ENCODE peak calls at places on chromosomes 4 and X, in six cellular contexts. One of them, this sample, is unnamed.

GRCh38 chr4:21097026-21097425 is 396.8 kb downstream of the PACRGL start:
- DNase-seq in lower lobe of right lung: no peak
- DNase-seq in GM23338: no peak
- DNase-seq in progenitor cell of endocrine pancreas: no peak
- DNase-seq in endothelial cell: no peak
- DNase-seq in Caco-2: no peak
- DNase-seq in this sample: no peak

GRCh38 chrX:42129541-42129940 is 206.2 kb upstream of the CASK start:
- DNase-seq in lower lobe of right lung: no peak
- DNase-seq in endothelial cell: no peak
- DNase-seq in progenitor cell of endocrine pancreas: no peak
- DNase-seq in GM23338: no peak
- DNase-seq in Caco-2: no peak
- DNase-seq in this sample: no peak

GRCh38 chrX:46140272-46140671 is 404.9 kb downstream of the ZNF674 start:
- DNase-seq in Caco-2: no peak
- DNase-seq in progenitor cell of endocrine pancreas: no peak
- DNase-seq in GM23338: no peak
- DNase-seq in lower lobe of right lung: no peak
- DNase-seq in endothelial cell: no peak
- DNase-seq in this sample: no peak

GRCh38 chr4:139808381-139809206 is 143.0 kb downstream of the MGST2 start:
- DNase-seq in Caco-2: peak
- DNase-seq in GM23338: no peak
- DNase-seq in endothelial cell: no peak
- DNase-seq in progenitor cell of endocrine pancreas: no peak
- DNase-seq in lower lobe of right lung: no peak
- DNase-seq in this sample: peak

GRCh38 chrX:10197597-10198210 is 40.9 kb downstream of the CLCN4 start:
- DNase-seq in Caco-2: no peak
- DNase-seq in GM23338: peak
- DNase-seq in lower lobe of right lung: no peak
- DNase-seq in progenitor cell of endocrine pancreas: no peak
- DNase-seq in endothelial cell: no peak
- DNase-seq in this sample: no peak

GRCh38 chrX:17527135-17527701 is 152.2 kb downstream of the NHS start:
- DNase-seq in lower lobe of right lung: peak
- DNase-seq in endothelial cell: no peak
- DNase-seq in GM23338: no peak
- DNase-seq in Caco-2: no peak
- DNase-seq in progenitor cell of endocrine pancreas: no peak
- DNase-seq in this sample: no peak

GRCh38 chr4:119755599-119755998 is 127.0 kb upstream of the PDE5A start:
- DNase-seq in GM23338: no peak
- DNase-seq in lower lobe of right lung: no peak
- DNase-seq in Caco-2: no peak
- DNase-seq in endothelial cell: no peak
- DNase-seq in progenitor cell of endocrine pancreas: no peak
- DNase-seq in this sample: no peak

GRCh38 chrX:13015536-13016236 is 28.7 kb downstream of the FAM9C start:
- DNase-seq in lower lobe of right lung: no peak
- DNase-seq in endothelial cell: no peak
- DNase-seq in Caco-2: no peak
- DNase-seq in progenitor cell of endocrine pancreas: no peak
- DNase-seq in GM23338: no peak
- DNase-seq in this sample: no peak

DNA sequence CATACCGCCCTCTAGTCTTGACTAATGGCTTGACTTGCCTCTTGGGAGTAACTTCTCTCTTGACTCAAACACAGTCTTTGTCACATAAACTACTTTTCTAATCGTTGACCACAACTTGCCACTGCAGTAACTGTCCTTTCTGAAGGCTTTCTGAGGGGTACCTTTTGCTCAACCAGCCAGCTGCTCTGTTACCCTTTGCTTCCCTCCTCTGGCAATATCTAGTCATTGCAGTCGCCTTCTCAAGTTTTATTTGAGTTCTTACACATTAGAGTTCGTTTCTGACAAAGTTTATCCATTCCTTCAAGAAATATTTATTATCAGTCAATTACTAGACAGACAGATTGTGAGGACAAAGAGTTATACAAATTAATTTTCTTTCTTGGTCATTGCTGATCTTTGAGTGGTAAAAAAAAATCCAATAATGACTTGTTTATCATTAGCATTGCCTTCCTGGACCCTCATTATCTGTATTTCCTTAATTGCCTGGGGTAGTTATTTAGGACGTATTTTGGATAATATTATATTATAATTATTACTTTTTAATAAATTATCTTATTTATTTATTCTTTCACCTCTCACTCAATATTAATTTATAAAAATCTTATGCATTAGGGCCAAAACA is 506.8 kb upstream of the PCDH10 start:
- DNase-seq in progenitor cell of endocrine pancreas: peak
- DNase-seq in Caco-2: peak
- DNase-seq in lower lobe of right lung: no peak
- DNase-seq in endothelial cell: peak
- DNase-seq in GM23338: peak
- DNase-seq in this sample: peak
- TF ChIP-seq CTCF in progenitor cell of endocrine pancreas: peak
- TF ChIP-seq CTCF in Caco-2: peak
- TF ChIP-seq CTCF in lower lobe of right lung: peak
- TF ChIP-seq CTCF in endothelial cell: peak
- TF ChIP-seq CTCF in GM23338: peak
- TF ChIP-seq CTCF in this sample: peak

GRCh38 chrX:117996918-117997480 is 119.6 kb downstream of the KLHL13 start:
- DNase-seq in Caco-2: no peak
- DNase-seq in lower lobe of right lung: no peak
- DNase-seq in GM23338: peak
- DNase-seq in endothelial cell: no peak
- DNase-seq in progenitor cell of endocrine pancreas: no peak
- DNase-seq in this sample: no peak
- TF ChIP-seq CTCF in Caco-2: peak
- TF ChIP-seq CTCF in lower lobe of right lung: no peak
- TF ChIP-seq CTCF in GM23338: peak
- TF ChIP-seq CTCF in endothelial cell: no peak
- TF ChIP-seq CTCF in progenitor cell of endocrine pancreas: no peak
- TF ChIP-seq CTCF in this sample: no peak

DNA sequence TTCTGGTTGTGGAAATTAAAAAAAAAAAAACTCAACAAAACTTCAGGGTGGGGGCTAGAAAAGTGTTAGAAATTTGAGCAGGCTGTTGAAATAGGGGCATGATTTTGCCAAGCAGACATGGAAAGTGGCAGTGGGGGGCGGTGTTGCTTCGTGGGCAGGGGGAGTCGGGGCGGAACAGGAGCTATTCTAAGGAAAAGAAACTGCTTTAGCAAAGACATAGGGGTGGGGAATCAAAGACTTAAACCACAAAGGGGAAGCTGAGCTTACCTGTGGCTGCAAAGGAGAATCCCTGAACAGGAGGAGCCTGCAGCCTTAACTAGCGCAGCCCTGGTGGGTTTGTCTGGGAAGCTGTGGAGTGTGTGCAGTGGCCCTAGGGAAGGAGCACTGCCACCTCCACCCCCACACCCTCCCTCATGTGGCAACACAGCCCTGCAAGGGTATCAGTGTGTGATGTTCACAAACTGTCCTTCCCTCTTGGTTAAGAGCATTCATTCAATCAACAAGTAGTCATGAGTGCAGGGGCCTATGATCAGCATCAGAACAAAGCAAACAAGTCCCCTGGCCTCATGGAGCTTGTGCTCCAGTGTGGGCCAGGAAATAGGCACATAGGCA is 20.5 kb downstream of the SEL1L3 start:
- DNase-seq in GM23338: peak
- DNase-seq in Caco-2: no peak
- DNase-seq in endothelial cell: no peak
- DNase-seq in lower lobe of right lung: no peak
- DNase-seq in progenitor cell of endocrine pancreas: no peak
- DNase-seq in this sample: no peak
- TF ChIP-seq CTCF in GM23338: peak
- TF ChIP-seq CTCF in Caco-2: no peak
- TF ChIP-seq CTCF in endothelial cell: no peak
- TF ChIP-seq CTCF in lower lobe of right lung: no peak
- TF ChIP-seq CTCF in progenitor cell of endocrine pancreas: no peak
- TF ChIP-seq CTCF in this sample: no peak

DNA sequence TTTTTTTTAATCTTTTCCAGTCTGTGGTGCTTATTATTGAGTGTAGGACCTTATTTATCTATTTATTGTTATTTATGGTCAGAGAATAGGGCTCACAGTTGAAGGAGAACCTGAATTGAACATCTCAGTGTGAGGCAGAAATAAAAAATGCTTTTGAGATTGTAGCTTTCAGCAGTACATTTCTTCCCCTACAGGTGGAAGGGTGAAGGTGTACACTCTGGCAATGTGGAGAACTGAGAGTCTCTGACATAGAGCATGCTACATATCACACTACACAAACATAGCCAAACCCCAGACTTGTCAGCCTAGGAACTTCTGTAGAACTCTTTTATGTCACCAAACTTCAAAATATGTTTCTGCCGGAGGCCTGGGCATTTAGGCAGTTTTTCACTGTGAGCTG is 140.2 kb downstream of the STIM2 start:
- DNase-seq in endothelial cell: no peak
- DNase-seq in progenitor cell of endocrine pancreas: no peak
- DNase-seq in GM23338: peak
- DNase-seq in lower lobe of right lung: no peak
- DNase-seq in Caco-2: peak
- DNase-seq in this sample: no peak
- TF ChIP-seq CTCF in endothelial cell: no peak
- TF ChIP-seq CTCF in progenitor cell of endocrine pancreas: peak
- TF ChIP-seq CTCF in GM23338: peak
- TF ChIP-seq CTCF in lower lobe of right lung: no peak
- TF ChIP-seq CTCF in Caco-2: peak
- TF ChIP-seq CTCF in this sample: no peak

GRCh38 chr4:101596786-101597185 is 193.7 kb upstream of the BANK1 start:
- DNase-seq in lower lobe of right lung: no peak
- DNase-seq in GM23338: no peak
- DNase-seq in Caco-2: no peak
- DNase-seq in progenitor cell of endocrine pancreas: no peak
- DNase-seq in endothelial cell: no peak
- DNase-seq in this sample: no peak

GRCh38 chr4:101594588-101594987 is 195.9 kb upstream of the BANK1 start:
- DNase-seq in Caco-2: no peak
- DNase-seq in progenitor cell of endocrine pancreas: no peak
- DNase-seq in GM23338: no peak
- DNase-seq in endothelial cell: no peak
- DNase-seq in lower lobe of right lung: no peak
- DNase-seq in this sample: no peak

GRCh38 chr4:101600287-101600686 is 190.2 kb upstream of the BANK1 start:
- DNase-seq in progenitor cell of endocrine pancreas: no peak
- DNase-seq in GM23338: no peak
- DNase-seq in lower lobe of right lung: no peak
- DNase-seq in Caco-2: no peak
- DNase-seq in endothelial cell: no peak
- DNase-seq in this sample: no peak

GRCh38 chr4:101599620-101600019 is 190.9 kb upstream of the BANK1 start:
- DNase-seq in lower lobe of right lung: no peak
- DNase-seq in endothelial cell: no peak
- DNase-seq in progenitor cell of endocrine pancreas: no peak
- DNase-seq in GM23338: no peak
- DNase-seq in Caco-2: no peak
- DNase-seq in this sample: no peak

GRCh38 chr4:101597204-101597603 is 193.3 kb upstream of the BANK1 start:
- DNase-seq in GM23338: peak
- DNase-seq in progenitor cell of endocrine pancreas: no peak
- DNase-seq in lower lobe of right lung: no peak
- DNase-seq in endothelial cell: no peak
- DNase-seq in Caco-2: peak
- DNase-seq in this sample: no peak
- TF ChIP-seq CTCF in GM23338: peak
- TF ChIP-seq CTCF in progenitor cell of endocrine pancreas: no peak
- TF ChIP-seq CTCF in lower lobe of right lung: peak
- TF ChIP-seq CTCF in endothelial cell: peak
- TF ChIP-seq CTCF in Caco-2: no peak
- TF ChIP-seq CTCF in this sample: no peak